ENCODE peak calls at places on chromosomes 2 and 18, in four cellular contexts. One of them, this sample, is unnamed.

GRCh38 chr18:32470136-32470712 is 458 bp downstream of the GAREM1 start:
- DNase-seq in activated naive CD4-positive, alpha-beta T cell: no peak
- DNase-seq in stimulated activated CD4-positive, alpha-beta T cell treated with anti-CD3 and anti-CD28 coated beads, Interleukin-15, amount 100 ng/mL, for 24 hours: peak
- DNase-seq in cardiac septum: no peak
- DNase-seq in this sample: peak

GRCh38 chr2:81523344-81523743 is 1218.8 kb upstream of the LRRTM1 start:
- DNase-seq in activated naive CD4-positive, alpha-beta T cell: no peak
- DNase-seq in cardiac septum: no peak
- DNase-seq in stimulated activated CD4-positive, alpha-beta T cell treated with anti-CD3 and anti-CD28 coated beads, Interleukin-15, amount 100 ng/mL, for 24 hours: no peak
- DNase-seq in this sample: peak

GRCh38 chr18:72161686-72162085 is 382.5 kb downstream of the CBLN2 start:
- DNase-seq in cardiac septum: no peak
- DNase-seq in stimulated activated CD4-positive, alpha-beta T cell treated with anti-CD3 and anti-CD28 coated beads, Interleukin-15, amount 100 ng/mL, for 24 hours: no peak
- DNase-seq in activated naive CD4-positive, alpha-beta T cell: no peak
- DNase-seq in this sample: no peak

GRCh38 chr2:85503168-85503610 is 35.8 kb upstream of the MAT2A start:
- DNase-seq in cardiac septum: no peak
- DNase-seq in stimulated activated CD4-positive, alpha-beta T cell treated with anti-CD3 and anti-CD28 coated beads, Interleukin-15, amount 100 ng/mL, for 24 hours: no peak
- DNase-seq in activated naive CD4-positive, alpha-beta T cell: no peak
- DNase-seq in this sample: no peak

GRCh38 chr2:228867406-228867805 is 403.7 kb downstream of the PID1 start:
- DNase-seq in cardiac septum: no peak
- DNase-seq in activated naive CD4-positive, alpha-beta T cell: no peak
- DNase-seq in stimulated activated CD4-positive, alpha-beta T cell treated with anti-CD3 and anti-CD28 coated beads, Interleukin-15, amount 100 ng/mL, for 24 hours: no peak
- DNase-seq in this sample: no peak

GRCh38 chr2:69185807-69186206 is 172.8 kb downstream of the ANTXR1 start:
- DNase-seq in cardiac septum: peak
- DNase-seq in stimulated activated CD4-positive, alpha-beta T cell treated with anti-CD3 and anti-CD28 coated beads, Interleukin-15, amount 100 ng/mL, for 24 hours: no peak
- DNase-seq in activated naive CD4-positive, alpha-beta T cell: no peak
- DNase-seq in this sample: no peak

GRCh38 chr18:44813586-44813985 is 132.9 kb downstream of the SETBP1 start:
- DNase-seq in stimulated activated CD4-positive, alpha-beta T cell treated with anti-CD3 and anti-CD28 coated beads, Interleukin-15, amount 100 ng/mL, for 24 hours: no peak
- DNase-seq in activated naive CD4-positive, alpha-beta T cell: no peak
- DNase-seq in cardiac septum: no peak
- DNase-seq in this sample: no peak

GRCh38 chr2:19219060-19219459 is 139.4 kb downstream of the OSR1 start:
- DNase-seq in stimulated activated CD4-positive, alpha-beta T cell treated with anti-CD3 and anti-CD28 coated beads, Interleukin-15, amount 100 ng/mL, for 24 hours: no peak
- DNase-seq in activated naive CD4-positive, alpha-beta T cell: no peak
- DNase-seq in cardiac septum: no peak
- DNase-seq in this sample: no peak

GRCh38 chr2:234292205-234292954 is 204.5 kb downstream of the ARL4C start:
- DNase-seq in cardiac septum: no peak
- DNase-seq in activated naive CD4-positive, alpha-beta T cell: no peak
- DNase-seq in stimulated activated CD4-positive, alpha-beta T cell treated with anti-CD3 and anti-CD28 coated beads, Interleukin-15, amount 100 ng/mL, for 24 hours: peak
- DNase-seq in this sample: no peak

GRCh38 chr2:233832414-233832813 is 21.9 kb downstream of the HJURP start:
- DNase-seq in cardiac septum: no peak
- DNase-seq in stimulated activated CD4-positive, alpha-beta T cell treated with anti-CD3 and anti-CD28 coated beads, Interleukin-15, amount 100 ng/mL, for 24 hours: no peak
- DNase-seq in activated naive CD4-positive, alpha-beta T cell: no peak
- DNase-seq in this sample: no peak

This sample was measured in endodermal cell.